ENCODE peak calls at places on chromosomes 3 and 15, in six cellular contexts. O is H1, X is GM12878, S is K562, L is SK-N-SH, C is HepG2. R is an unnamed sample.

GRCh38 chr3:186053954-186054353 is 54.9 kb downstream of the ETV5 start:
- DNase-seq in O (no peak), X (no peak), S (no peak), L (no peak), C (no peak), R (no peak)

GRCh38 chr3:130093741-130094391 is 12.2 kb downstream of the ALG1L2 start:
- DNase-seq in O (no peak), X (peak; percentile 60), S (peak; percentile 28), L (no peak), C (no peak), R (no peak)

GRCh38 chr3:138732465-138732864 is 102.3 kb downstream of the PIK3CB start:
- DNase-seq in O (no peak), X (no peak), S (no peak), L (no peak), C (no peak), R (no peak)

GRCh38 chr3:110932515-110933095 is 139.0 kb upstream of the NECTIN3 start:
- DNase-seq in O (no peak), X (no peak), S (no peak), L (no peak), C (no peak), R (no peak)

GRCh38 chr3:10007126-10007782 is 19.0 kb upstream of the FANCD2 start:
- DNase-seq in O (no peak), X (no peak), S (no peak), L (no peak), C (no peak), R (no peak)

GRCh38 chr3:141333796-141334626 is 34.3 kb upstream of the ZBTB38 start:
- DNase-seq in O (no peak), X (no peak), S (no peak), L (no peak), C (no peak), R (no peak)

GRCh38 chr15:53072077-53072476 is 281.9 kb upstream of the ONECUT1 start:
- DNase-seq in O (peak; percentile 77), X (no peak), S (no peak), L (no peak), C (peak; percentile 35), R (peak; percentile 83)

GRCh38 chr3:9552252-9552999 is 1.2 kb downstream of the LHFPL4 start:
- DNase-seq in O (peak; percentile 75), X (no peak), S (peak; percentile 73), L (peak; percentile 91), C (no peak), R (peak; percentile 97)

GRCh38 chr3:121167374-121168139 is 259.6 kb downstream of the STXBP5L start:
- DNase-seq in O (no peak), X (no peak), S (peak; percentile 29), L (no peak), C (no peak), R (no peak)

GRCh38 chr3:37689645-37690356 is 171.9 kb upstream of the CTDSPL start:
- DNase-seq in O (no peak), X (no peak), S (no peak), L (no peak), C (no peak), R (no peak)

GRCh38 chr15:90710436-90710835 is 6.7 kb upstream of the BLM start:
- DNase-seq in O (no peak), X (no peak), S (peak; percentile 21), L (peak; percentile 34), C (no peak), R (no peak)

GRCh38 chr15:85750319-85750806 is 44.4 kb downstream of the KLHL25 start:
- DNase-seq in O (no peak), X (no peak), S (no peak), L (no peak), C (no peak), R (no peak)

GRCh38 chr3:53680026-53680425 is 166.2 kb downstream of the CHDH start:
- DNase-seq in O (no peak), X (no peak), S (no peak), L (peak; percentile 79), C (no peak), R (no peak)

GRCh38 chr15:51299187-51300015 is 39.0 kb downstream of the CYP19A1 start:
- DNase-seq in O (no peak), X (no peak), S (no peak), L (no peak), C (peak; percentile 87), R (no peak)

DNA sequence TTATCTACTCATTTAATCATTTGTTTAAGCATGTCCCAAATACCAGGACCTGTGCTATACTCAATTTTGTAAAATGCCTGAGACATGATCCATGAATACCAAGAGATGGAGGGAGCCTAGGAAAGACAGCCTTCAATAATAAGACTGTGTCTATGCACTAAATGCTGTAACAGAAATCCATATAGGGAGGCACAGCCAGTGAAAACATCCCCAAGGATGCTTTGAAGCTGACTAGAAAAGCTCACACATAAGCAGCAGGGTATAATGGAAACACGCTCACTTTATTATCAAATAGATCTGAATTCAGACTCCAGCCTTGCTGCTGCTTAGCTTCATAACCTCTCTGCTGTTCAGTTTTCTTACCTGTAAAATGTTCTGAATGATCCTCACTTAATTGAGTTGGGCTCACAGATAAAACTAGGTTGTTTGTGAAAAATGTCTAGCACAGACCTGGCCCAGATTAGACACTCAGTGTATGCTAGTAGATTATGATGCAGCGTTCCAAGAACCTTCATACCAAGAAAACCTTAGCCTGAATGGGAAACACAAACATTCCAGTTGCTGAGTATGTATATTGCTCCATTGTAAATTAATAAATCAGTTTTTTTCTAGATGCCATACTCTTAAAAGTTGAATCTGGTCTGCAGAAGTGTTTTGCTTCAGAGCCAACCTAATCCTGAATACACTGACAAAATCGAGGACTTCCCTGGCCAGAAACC is 3.7 kb upstream of the LARP6 start:
- DNase-seq in O (no peak), X (no peak), S (no peak), L (no peak), C (no peak), R (no peak)
- TF ChIP-seq JUND in O (no peak), X (no peak), S (no peak), L (no peak), C (no peak), R (no peak)

DNA sequence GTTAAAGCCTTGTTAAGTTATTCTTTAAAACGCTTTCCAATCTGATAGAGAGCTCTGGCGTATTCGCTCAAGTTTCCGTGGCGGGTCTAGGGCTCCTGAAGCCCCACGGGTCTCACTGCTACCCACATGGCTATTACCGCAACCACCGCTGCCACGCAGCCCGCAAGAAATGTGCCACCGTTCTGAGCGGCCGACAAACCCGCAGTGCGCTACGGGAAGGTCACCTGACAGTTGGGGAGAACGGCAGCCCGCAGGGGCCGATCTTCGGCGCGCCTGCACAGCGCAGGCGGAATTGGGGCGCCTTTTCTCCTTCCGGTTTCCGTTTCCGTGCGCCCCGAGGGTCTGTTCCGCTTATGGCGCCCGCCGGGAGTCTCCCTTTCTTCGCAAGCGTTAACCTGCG is 76.6 kb upstream of the SNRPN start:
- DNase-seq in O (no peak), X (no peak), S (no peak), L (peak; percentile 57), C (peak; percentile 38), R (peak; percentile 22)
- TF ChIP-seq JUND in O (no peak), X (no peak), S (no peak), L (no peak), C (peak; percentile 14), R (no peak)

DNA sequence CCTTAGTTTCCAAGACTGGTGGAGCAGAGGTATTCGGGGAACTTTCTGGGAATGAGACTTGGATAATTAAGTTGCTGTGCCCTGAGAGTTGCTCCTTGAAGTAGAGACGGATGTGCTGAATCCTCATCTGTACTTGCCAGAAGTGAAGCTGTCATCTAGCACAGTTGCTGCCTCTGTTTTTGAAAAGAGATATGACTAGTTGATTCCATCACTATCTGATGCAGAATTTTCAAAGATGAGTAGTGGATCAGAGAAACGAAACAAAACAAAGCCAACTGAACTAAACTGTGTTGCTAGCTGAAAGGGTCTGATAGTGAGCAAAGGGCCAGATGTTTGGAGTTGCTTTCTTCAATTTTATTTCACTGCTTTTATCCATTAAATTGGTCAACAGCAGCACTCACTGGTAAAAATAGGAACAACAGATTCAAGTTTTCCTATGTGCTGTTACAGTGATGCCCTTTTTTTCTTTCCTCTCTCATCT is 52.7 kb downstream of the MITF start:
- DNase-seq in O (no peak), X (no peak), S (peak; percentile 57), L (peak; percentile 28), C (no peak), R (peak; percentile 12)
- TF ChIP-seq JUND in O (no peak), X (no peak), S (peak; percentile 85), L (no peak), C (no peak), R (no peak)

GRCh38 chr3:196193738-196194541 is 17.3 kb downstream of the ZDHHC19 start:
- DNase-seq in O (no peak), X (no peak), S (peak; percentile 57), L (peak; percentile 83), C (no peak), R (no peak)

GRCh38 chr3:196195664-196196255 is 15.4 kb downstream of the ZDHHC19 start:
- DNase-seq in O (no peak), X (no peak), S (no peak), L (no peak), C (no peak), R (no peak)

GRCh38 chr3:196192036-196193001 is 18.9 kb downstream of the ZDHHC19 start:
- DNase-seq in O (no peak), X (peak; percentile 74), S (no peak), L (peak; percentile 13), C (peak; percentile 35), R (peak; percentile 93)

GRCh38 chr3:196194542-196194915 is 16.7 kb downstream of the ZDHHC19 start:
- DNase-seq in O (no peak), X (no peak), S (no peak), L (no peak), C (no peak), R (no peak)

GRCh38 chr3:196193037-196193737 is 18.0 kb downstream of the ZDHHC19 start:
- DNase-seq in O (no peak), X (no peak), S (no peak), L (peak; percentile 68), C (no peak), R (no peak)
- TF ChIP-seq JUND in O (no peak), X (no peak), S (no peak), L (no peak), C (no peak), R (no peak)

GRCh38 chr15:70222632-70223031 is 124.9 kb upstream of the TLE3 start:
- DNase-seq in O (no peak), X (no peak), S (no peak), L (no peak), C (no peak), R (no peak)

GRCh38 chr15:70217246-70218160 is 119.8 kb upstream of the TLE3 start:
- DNase-seq in O (no peak), X (no peak), S (no peak), L (peak; percentile 58), C (no peak), R (no peak)

GRCh38 chr15:70219256-70219919 is 121.7 kb upstream of the TLE3 start:
- DNase-seq in O (no peak), X (no peak), S (no peak), L (no peak), C (no peak), R (no peak)

GRCh38 chr15:70215951-70216350 is 118.2 kb upstream of the TLE3 start:
- DNase-seq in O (no peak), X (no peak), S (no peak), L (no peak), C (no peak), R (no peak)

GRCh38 chr15:70220444-70220937 is 122.8 kb upstream of the TLE3 start:
- DNase-seq in O (no peak), X (no peak), S (no peak), L (no peak), C (no peak), R (no peak)
- TF ChIP-seq JUND in O (no peak), X (no peak), S (no peak), L (no peak), C (no peak), R (no peak)